ENCODE peak calls at places on chromosomes 11 and 22, in ten cellular contexts. G is omental fat pad; K is SK-N-MC; E is NCI-H2081; Y is NT2/D1; C is stimulated activated CD4-positive, alpha-beta T cell treated with anti-CD3 and anti-CD28 coated beads, Interleukin-2, amount 100 ng/mL, for 4 hours; T is A549; N is fibroblast of lung; L is Karpas-422; R is anterior cingulate cortex. X is an unnamed sample.
A peak's percentile ranks its signal among the peaks of the same experiment; 100 is the strongest.

GRCh38 chr22:28329582-28330073 is 350.0 kb downstream of the TTC28 start:
- DNase-seq in G (no peak), K (no peak), E (no peak), Y (no peak), C (no peak), T (no peak), N (peak; percentile 81), L (no peak), R (no peak), X (no peak)

GRCh38 chr11:122743949-122744876 is 88.7 kb downstream of the UBASH3B start:
- DNase-seq in G (no peak), K (no peak), E (no peak), Y (no peak), C (peak; percentile 82), T (no peak), N (no peak), L (peak; percentile 52), R (no peak), X (no peak)

GRCh38 chr22:45785458-45785857 is 113.8 kb downstream of the ATXN10 start:
- DNase-seq in G (no peak), K (no peak), E (no peak), Y (no peak), C (no peak), T (peak; percentile 31), N (peak; percentile 83), L (peak; percentile 76), R (no peak), X (no peak)

GRCh38 chr11:132278801-132279574 is 908.6 kb downstream of the NTM start:
- DNase-seq in G (no peak), K (no peak), E (peak; percentile 57), Y (peak; percentile 25), C (no peak), T (no peak), N (peak; percentile 77), L (no peak), R (no peak), X (peak; percentile 7)

GRCh38 chr11:84963240-84963639 is 663.9 kb downstream of the DLG2 start:
- DNase-seq in G (no peak), K (no peak), E (no peak), Y (no peak), C (no peak), T (no peak), N (peak; percentile 36), L (no peak), R (no peak), X (no peak)

GRCh38 chr11:17827006-17827405 is 92.4 kb downstream of the KCNC1 start:
- DNase-seq in G (no peak), K (no peak), E (peak; percentile 23), Y (peak; percentile 16), C (no peak), T (peak; percentile 11), N (no peak), L (peak; percentile 48), R (no peak), X (no peak)

GRCh38 chr11:27540051-27540450 is 33.5 kb upstream of the LIN7C start:
- DNase-seq in G (no peak), K (no peak), E (no peak), Y (no peak), C (no peak), T (no peak), N (no peak), L (no peak), R (no peak), X (no peak)

GRCh38 chr22:50526849-50527801 is 1.7 kb upstream of the SCO2 start:
- DNase-seq in G (no peak), K (no peak), E (no peak), Y (no peak), C (no peak), T (peak; percentile 44), N (peak; percentile 23), L (peak; percentile 86), R (no peak), X (peak; percentile 48)

GRCh38 chr11:12827929-12828812 is 153.9 kb downstream of the TEAD1 start:
- DNase-seq in G (no peak), K (no peak), E (peak; percentile 92), Y (no peak), C (no peak), T (no peak), N (peak; percentile 84), L (no peak), R (no peak), X (peak; percentile 33)

GRCh38 chr11:105960252-105961245 is 61.5 kb downstream of the MSANTD4 start:
- DNase-seq in G (no peak), K (no peak), E (peak; percentile 76), Y (peak; percentile 62), C (no peak), T (no peak), N (no peak), L (no peak), R (no peak), X (no peak)

GRCh38 chr22:43427296-43428004 is 15.6 kb downstream of the MPPED1 start:
- DNase-seq in G (no peak), K (no peak), E (no peak), Y (no peak), C (no peak), T (no peak), N (no peak), L (no peak), R (no peak), X (no peak)

GRCh38 chr11:17978553-17979287 is 34.1 kb downstream of the SERGEF start:
- DNase-seq in G (no peak), K (no peak), E (peak; percentile 41), Y (peak; percentile 25), C (no peak), T (peak; percentile 72), N (peak; percentile 36), L (peak; percentile 81), R (no peak), X (peak; percentile 4)

GRCh38 chr11:87359401-87359800 is 321.7 kb downstream of the TMEM135 start:
- DNase-seq in G (no peak), K (no peak), E (peak; percentile 91), Y (no peak), C (no peak), T (no peak), N (no peak), L (no peak), R (no peak), X (no peak)